ENCODE peak calls at places on chromosomes 2 and 18, in eight cellular contexts. One of them, this sample, is unnamed.

GRCh38 chr18:50638623-50639398 is 78.9 kb downstream of the MAPK4 start:
- DNase-seq in amniotic stem cell: no peak
- DNase-seq in midbrain: no peak
- DNase-seq in GM23248: peak
- DNase-seq in dorsolateral prefrontal cortex: no peak
- DNase-seq in AG08395: no peak
- DNase-seq in GM20000: no peak
- DNase-seq in T-cell: no peak
- DNase-seq in this sample: no peak

GRCh38 chr2:182887753-182888415 is 21.4 kb upstream of the FRZB start:
- DNase-seq in amniotic stem cell: no peak
- DNase-seq in midbrain: no peak
- DNase-seq in GM23248: no peak
- DNase-seq in dorsolateral prefrontal cortex: no peak
- DNase-seq in AG08395: no peak
- DNase-seq in GM20000: no peak
- DNase-seq in T-cell: no peak
- DNase-seq in this sample: no peak

GRCh38 chr18:75360206-75360605 is 67.3 kb downstream of the SMIM21 start:
- DNase-seq in amniotic stem cell: no peak
- DNase-seq in midbrain: no peak
- DNase-seq in GM23248: no peak
- DNase-seq in dorsolateral prefrontal cortex: no peak
- DNase-seq in AG08395: no peak
- DNase-seq in GM20000: no peak
- DNase-seq in T-cell: no peak
- DNase-seq in this sample: no peak

GRCh38 chr18:3233433-3234168 is 13.8 kb upstream of the MYOM1 start:
- DNase-seq in amniotic stem cell: no peak
- DNase-seq in midbrain: no peak
- DNase-seq in GM23248: no peak
- DNase-seq in dorsolateral prefrontal cortex: no peak
- DNase-seq in AG08395: no peak
- DNase-seq in GM20000: no peak
- DNase-seq in T-cell: no peak
- DNase-seq in this sample: no peak

GRCh38 chr2:19362094-19362649 is 3.7 kb upstream of the OSR1 start:
- DNase-seq in amniotic stem cell: no peak
- DNase-seq in midbrain: no peak
- DNase-seq in GM23248: peak
- DNase-seq in dorsolateral prefrontal cortex: no peak
- DNase-seq in AG08395: no peak
- DNase-seq in GM20000: peak
- DNase-seq in T-cell: no peak
- DNase-seq in this sample: no peak

GRCh38 chr2:74092236-74092635 is 55.5 kb downstream of the BOLA3 start:
- DNase-seq in amniotic stem cell: no peak
- DNase-seq in midbrain: peak
- DNase-seq in GM23248: no peak
- DNase-seq in dorsolateral prefrontal cortex: no peak
- DNase-seq in AG08395: no peak
- DNase-seq in GM20000: no peak
- DNase-seq in T-cell: no peak
- DNase-seq in this sample: no peak

GRCh38 chr2:10787176-10787968 is 25.2 kb downstream of the PDIA6 start:
- DNase-seq in amniotic stem cell: no peak
- DNase-seq in midbrain: no peak
- DNase-seq in GM23248: peak
- DNase-seq in dorsolateral prefrontal cortex: no peak
- DNase-seq in AG08395: no peak
- DNase-seq in GM20000: peak
- DNase-seq in T-cell: peak
- DNase-seq in this sample: no peak

GRCh38 chr18:28767781-28768211 is 590.9 kb upstream of the CDH2 start:
- DNase-seq in amniotic stem cell: peak
- DNase-seq in midbrain: no peak
- DNase-seq in GM23248: peak
- DNase-seq in dorsolateral prefrontal cortex: no peak
- DNase-seq in AG08395: peak
- DNase-seq in GM20000: no peak
- DNase-seq in T-cell: no peak
- DNase-seq in this sample: no peak

GRCh38 chr2:70340921-70341765 is 39.3 kb upstream of the FAM136A start:
- DNase-seq in amniotic stem cell: peak
- DNase-seq in midbrain: peak
- DNase-seq in GM23248: peak
- DNase-seq in dorsolateral prefrontal cortex: no peak
- DNase-seq in AG08395: peak
- DNase-seq in GM20000: peak
- DNase-seq in T-cell: no peak
- DNase-seq in this sample: peak

GRCh38 chr2:127857494-127857818 is 499 bp downstream of the POLR2D start:
- DNase-seq in amniotic stem cell: no peak
- DNase-seq in midbrain: peak
- DNase-seq in GM23248: no peak
- DNase-seq in dorsolateral prefrontal cortex: no peak
- DNase-seq in AG08395: peak
- DNase-seq in GM20000: peak
- DNase-seq in T-cell: no peak
- DNase-seq in this sample: no peak

GRCh38 chr18:48100168-48100495 is 169.7 kb upstream of the SMAD2 start:
- DNase-seq in amniotic stem cell: no peak
- DNase-seq in midbrain: no peak
- DNase-seq in GM23248: no peak
- DNase-seq in dorsolateral prefrontal cortex: no peak
- DNase-seq in AG08395: no peak
- DNase-seq in GM20000: no peak
- DNase-seq in T-cell: no peak
- DNase-seq in this sample: no peak

GRCh38 chr2:239956818-239957261 is 68.3 kb downstream of the NDUFA10 start:
- DNase-seq in amniotic stem cell: no peak
- DNase-seq in midbrain: no peak
- DNase-seq in GM23248: no peak
- DNase-seq in dorsolateral prefrontal cortex: peak
- DNase-seq in AG08395: no peak
- DNase-seq in GM20000: no peak
- DNase-seq in T-cell: no peak
- DNase-seq in this sample: no peak

GRCh38 chr2:173715483-173715882 is 249.7 kb downstream of the SP3 start:
- DNase-seq in amniotic stem cell: no peak
- DNase-seq in midbrain: no peak
- DNase-seq in GM23248: no peak
- DNase-seq in dorsolateral prefrontal cortex: no peak
- DNase-seq in AG08395: no peak
- DNase-seq in GM20000: no peak
- DNase-seq in T-cell: no peak
- DNase-seq in this sample: no peak

GRCh38 chr2:158459161-158460003 is 2.6 kb downstream of the PKP4 start:
- DNase-seq in amniotic stem cell: no peak
- DNase-seq in midbrain: peak
- DNase-seq in GM23248: no peak
- DNase-seq in dorsolateral prefrontal cortex: no peak
- DNase-seq in AG08395: no peak
- DNase-seq in GM20000: no peak
- DNase-seq in T-cell: no peak
- DNase-seq in this sample: no peak

GRCh38 chr2:72077702-72078169 is 69.9 kb downstream of the CYP26B1 start:
- DNase-seq in amniotic stem cell: no peak
- DNase-seq in midbrain: no peak
- DNase-seq in GM23248: no peak
- DNase-seq in dorsolateral prefrontal cortex: no peak
- DNase-seq in AG08395: no peak
- DNase-seq in GM20000: no peak
- DNase-seq in T-cell: no peak
- DNase-seq in this sample: no peak

GRCh38 chr2:159124931-159125467 is 156.6 kb downstream of the TANC1 start:
- DNase-seq in amniotic stem cell: no peak
- DNase-seq in midbrain: no peak
- DNase-seq in GM23248: peak
- DNase-seq in dorsolateral prefrontal cortex: no peak
- DNase-seq in AG08395: no peak
- DNase-seq in GM20000: no peak
- DNase-seq in T-cell: no peak
- DNase-seq in this sample: no peak

GRCh38 chr2:47767880-47768609 is 14.9 kb upstream of the MSH6 start:
- DNase-seq in amniotic stem cell: no peak
- DNase-seq in midbrain: peak
- DNase-seq in GM23248: peak
- DNase-seq in dorsolateral prefrontal cortex: peak
- DNase-seq in AG08395: peak
- DNase-seq in GM20000: peak
- DNase-seq in T-cell: peak
- DNase-seq in this sample: peak

GRCh38 chr18:78794031-78794430 is 185.6 kb upstream of the SALL3 start:
- DNase-seq in amniotic stem cell: no peak
- DNase-seq in midbrain: no peak
- DNase-seq in GM23248: peak
- DNase-seq in dorsolateral prefrontal cortex: no peak
- DNase-seq in AG08395: no peak
- DNase-seq in GM20000: no peak
- DNase-seq in T-cell: no peak
- DNase-seq in this sample: no peak

GRCh38 chr2:45911503-45911902 is 260.0 kb downstream of the PRKCE start:
- DNase-seq in amniotic stem cell: no peak
- DNase-seq in midbrain: no peak
- DNase-seq in GM23248: no peak
- DNase-seq in dorsolateral prefrontal cortex: no peak
- DNase-seq in AG08395: no peak
- DNase-seq in GM20000: no peak
- DNase-seq in T-cell: no peak
- DNase-seq in this sample: no peak

GRCh38 chr2:134438371-134438770 is 184.5 kb downstream of the MGAT5 start:
- DNase-seq in amniotic stem cell: no peak
- DNase-seq in midbrain: no peak
- DNase-seq in GM23248: no peak
- DNase-seq in dorsolateral prefrontal cortex: no peak
- DNase-seq in AG08395: no peak
- DNase-seq in GM20000: no peak
- DNase-seq in T-cell: no peak
- DNase-seq in this sample: no peak